ENCODE peak calls at places on chromosomes 5 and 9, in eight cellular contexts. F is colonic mucosa; B is substantia nigra; Y is upper lobe of right lung; Z is CD8-positive, alpha-beta T cell; K is right cardiac atrium; C is CD8-positive, alpha-beta memory T cell; T is cardiac muscle cell. W is an unnamed sample.

GRCh38 chr5:103006921-103007320 is 113.0 kb downstream of the GIN1 start:
- DNase-seq in F (no peak), B (no peak), Y (no peak), Z (no peak), K (no peak), C (no peak), T (no peak), W (no peak)

GRCh38 chr9:88173378-88173999 is 35.2 kb upstream of the SPATA31C2 start:
- DNase-seq in F (peak), B (no peak), Y (no peak), Z (peak), K (peak), C (peak), T (peak), W (peak)

GRCh38 chr9:99824378-99825157 is 2.9 kb downstream of the NR4A3 start:
- DNase-seq in F (peak), B (no peak), Y (peak), Z (peak), K (peak), C (peak), T (peak), W (peak)

GRCh38 chr5:87432460-87432859 is 19.7 kb upstream of the CCNH start:
- DNase-seq in F (no peak), B (no peak), Y (no peak), Z (no peak), K (no peak), C (no peak), T (no peak), W (no peak)

GRCh38 chr9:20043035-20043434 is 254.2 kb upstream of the SLC24A2 start:
- DNase-seq in F (no peak), B (no peak), Y (no peak), Z (no peak), K (no peak), C (peak), T (no peak), W (no peak)

GRCh38 chr5:122120493-122120892 is 8.9 kb upstream of the ZNF474 start:
- DNase-seq in F (no peak), B (no peak), Y (no peak), Z (no peak), K (no peak), C (no peak), T (no peak), W (no peak)

GRCh38 chr9:36450110-36450732 is 50.2 kb upstream of the RNF38 start:
- DNase-seq in F (peak), B (no peak), Y (no peak), Z (no peak), K (no peak), C (no peak), T (peak), W (peak)

GRCh38 chr5:173969167-173970049 is 19.6 kb upstream of the C5orf47 start:
- DNase-seq in F (no peak), B (no peak), Y (no peak), Z (no peak), K (no peak), C (no peak), T (no peak), W (peak)

GRCh38 chr5:76257897-76258296 is 145.2 kb upstream of the IQGAP2 start:
- DNase-seq in F (no peak), B (no peak), Y (no peak), Z (no peak), K (no peak), C (no peak), T (no peak), W (no peak)

GRCh38 chr9:88971131-88971960 is 19.9 kb upstream of the S1PR3 start:
- DNase-seq in F (no peak), B (no peak), Y (no peak), Z (no peak), K (no peak), C (no peak), T (no peak), W (no peak)

GRCh38 chr9:14585730-14586473 is 107.3 kb downstream of the ZDHHC21 start:
- DNase-seq in F (no peak), B (no peak), Y (no peak), Z (no peak), K (no peak), C (peak), T (no peak), W (no peak)

GRCh38 chr5:75381456-75381855 is 44.4 kb downstream of the HMGCR start:
- DNase-seq in F (no peak), B (no peak), Y (no peak), Z (no peak), K (no peak), C (no peak), T (no peak), W (no peak)

GRCh38 chr5:36657563-36657995 is 51.2 kb downstream of the SLC1A3 start:
- DNase-seq in F (peak), B (no peak), Y (no peak), Z (no peak), K (peak), C (no peak), T (no peak), W (peak)

GRCh38 chr5:59115345-59115744 is 532.5 kb downstream of the RAB3C start:
- DNase-seq in F (no peak), B (no peak), Y (no peak), Z (no peak), K (no peak), C (no peak), T (no peak), W (peak)

GRCh38 chr9:119453980-119454379 is 84.7 kb upstream of the BRINP1 start:
- DNase-seq in F (no peak), B (no peak), Y (no peak), Z (no peak), K (no peak), C (no peak), T (no peak), W (peak)

GRCh38 chr5:9222054-9222738 is 323.7 kb downstream of the SEMA5A start:
- DNase-seq in F (no peak), B (no peak), Y (no peak), Z (no peak), K (no peak), C (no peak), T (no peak), W (no peak)

GRCh38 chr5:27026791-27027190 is 11.6 kb downstream of the CDH9 start:
- DNase-seq in F (no peak), B (no peak), Y (no peak), Z (no peak), K (no peak), C (no peak), T (no peak), W (no peak)

GRCh38 chr5:862367-863243 is 11.8 kb upstream of the ZDHHC11 start:
- DNase-seq in F (no peak), B (no peak), Y (no peak), Z (no peak), K (peak), C (no peak), T (no peak), W (no peak)

GRCh38 chr9:109558718-109559151 is 60.6 kb upstream of the PTPN3 start:
- DNase-seq in F (no peak), B (no peak), Y (no peak), Z (no peak), K (no peak), C (no peak), T (no peak), W (no peak)

GRCh38 chr9:136411358-136411757 is 900 bp downstream of the PMPCA start:
- DNase-seq in F (no peak), B (no peak), Y (no peak), Z (no peak), K (no peak), C (no peak), T (no peak), W (peak)

GRCh38 chr5:16970826-16971225 is 34.7 kb upstream of the MYO10 start:
- DNase-seq in F (no peak), B (no peak), Y (no peak), Z (no peak), K (no peak), C (no peak), T (no peak), W (no peak)

GRCh38 chr9:137301086-137301947 is 754 bp downstream of the NRARP start:
- DNase-seq in F (peak), B (no peak), Y (peak), Z (no peak), K (peak), C (no peak), T (peak), W (no peak)

GRCh38 chr5:158967566-158967965 is 132.2 kb downstream of the EBF1 start:
- DNase-seq in F (no peak), B (no peak), Y (no peak), Z (no peak), K (no peak), C (no peak), T (no peak), W (peak)

GRCh38 chr5:129652353-129653138 is 95.3 kb upstream of the MINAR2 start:
- DNase-seq in F (no peak), B (no peak), Y (no peak), Z (no peak), K (no peak), C (no peak), T (no peak), W (peak)

GRCh38 chr5:74392698-74393431 is 247.7 kb downstream of the ENC1 start:
- DNase-seq in F (no peak), B (no peak), Y (no peak), Z (no peak), K (no peak), C (no peak), T (no peak), W (no peak)

GRCh38 chr5:95283761-95284511 is 958 bp downstream of the MCTP1 start:
- DNase-seq in F (peak), B (no peak), Y (peak), Z (no peak), K (peak), C (peak), T (peak), W (peak)

GRCh38 chr5:126499742-126500396 is 76.7 kb downstream of the GRAMD2B start:
- DNase-seq in F (peak), B (no peak), Y (no peak), Z (no peak), K (no peak), C (peak), T (peak), W (no peak)

GRCh38 chr9:36204906-36205547 is 14.3 kb downstream of the CLTA start:
- DNase-seq in F (no peak), B (no peak), Y (no peak), Z (no peak), K (no peak), C (no peak), T (peak), W (no peak)

GRCh38 chr5:172679621-172680212 is 38.7 kb downstream of the NEURL1B start:
- DNase-seq in F (no peak), B (no peak), Y (no peak), Z (no peak), K (no peak), C (no peak), T (no peak), W (no peak)

GRCh38 chr5:102600964-102601363 is 102.2 kb upstream of the SLCO6A1 start:
- DNase-seq in F (no peak), B (no peak), Y (no peak), Z (no peak), K (no peak), C (no peak), T (no peak), W (no peak)

GRCh38 chr5:38463634-38464521 is 92.6 kb downstream of the LIFR start:
- DNase-seq in F (no peak), B (no peak), Y (no peak), Z (no peak), K (peak), C (no peak), T (no peak), W (peak)

GRCh38 chr5:133220851-133221674 is 169.2 kb downstream of the HSPA4 start:
- DNase-seq in F (no peak), B (no peak), Y (no peak), Z (no peak), K (no peak), C (no peak), T (no peak), W (no peak)

GRCh38 chr9:86242012-86242411 is 17.4 kb downstream of the C9orf153 start:
- DNase-seq in F (peak), B (no peak), Y (no peak), Z (no peak), K (no peak), C (no peak), T (no peak), W (no peak)

GRCh38 chr9:118230319-118230718 is 526.1 kb downstream of the TLR4 start:
- DNase-seq in F (no peak), B (no peak), Y (no peak), Z (no peak), K (no peak), C (no peak), T (no peak), W (no peak)

GRCh38 chr9:96067551-96068076 is 192.1 kb downstream of the ERCC6L2 start:
- DNase-seq in F (no peak), B (no peak), Y (no peak), Z (no peak), K (no peak), C (no peak), T (no peak), W (no peak)

GRCh38 chr9:127528407-127529251 is 77.3 kb downstream of the LRSAM1 start:
- DNase-seq in F (no peak), B (no peak), Y (no peak), Z (no peak), K (no peak), C (no peak), T (peak), W (no peak)

GRCh38 chr9:127527560-127528268 is 76.4 kb downstream of the LRSAM1 start:
- DNase-seq in F (no peak), B (no peak), Y (no peak), Z (no peak), K (no peak), C (no peak), T (no peak), W (no peak)

GRCh38 chr9:127531676-127532075 is 80.4 kb downstream of the LRSAM1 start:
- DNase-seq in F (no peak), B (no peak), Y (no peak), Z (no peak), K (no peak), C (no peak), T (no peak), W (no peak)

GRCh38 chr9:127530206-127530941 is 79.1 kb downstream of the LRSAM1 start:
- DNase-seq in F (peak), B (no peak), Y (no peak), Z (no peak), K (no peak), C (no peak), T (no peak), W (no peak)

DNA sequence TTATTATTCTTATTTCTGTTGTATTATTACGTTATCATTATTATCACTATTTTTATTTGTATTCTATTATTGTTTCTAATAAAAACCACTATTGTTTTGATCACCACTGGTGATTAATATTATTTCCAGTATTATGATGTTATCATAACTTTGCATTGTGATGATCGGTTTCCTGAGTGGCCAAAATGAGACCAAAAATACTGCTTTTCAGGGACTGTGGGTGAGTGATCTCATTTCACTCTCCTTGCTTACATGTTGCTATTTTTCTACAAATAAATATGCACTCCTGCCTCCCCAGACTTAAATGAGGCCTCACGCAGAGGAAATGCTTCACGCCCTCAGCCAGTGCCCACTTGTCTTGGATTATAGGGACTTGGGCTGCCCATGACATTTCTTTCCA is 78.4 kb downstream of the LRSAM1 start:
- DNase-seq in F (no peak), B (no peak), Y (no peak), Z (no peak), K (no peak), C (no peak), T (no peak), W (no peak)
- H3K27ac ChIP-seq in F (no peak), B (no peak), Y (peak), Z (no peak), K (peak), C (no peak), T (peak), W (peak)

GRCh38 chr9:133117271-133118178 is 3.5 kb downstream of the RALGDS start:
- DNase-seq in F (no peak), B (peak), Y (no peak), Z (no peak), K (peak), C (no peak), T (no peak), W (no peak)

GRCh38 chr9:133119461-133120342 is 1.3 kb downstream of the RALGDS start:
- DNase-seq in F (peak), B (no peak), Y (no peak), Z (no peak), K (peak), C (no peak), T (peak), W (peak)

GRCh38 chr9:133118568-133118967 is 2.5 kb downstream of the RALGDS start:
- DNase-seq in F (no peak), B (no peak), Y (no peak), Z (no peak), K (no peak), C (no peak), T (no peak), W (no peak)

GRCh38 chr9:133118179-133118520 is 2.9 kb downstream of the RALGDS start:
- DNase-seq in F (no peak), B (no peak), Y (no peak), Z (no peak), K (peak), C (no peak), T (no peak), W (no peak)

GRCh38 chr9:133119039-133119438 is 2.0 kb downstream of the RALGDS start:
- DNase-seq in F (no peak), B (peak), Y (no peak), Z (no peak), K (peak), C (no peak), T (no peak), W (no peak)
- H3K27ac ChIP-seq in F (peak), B (peak), Y (peak), Z (no peak), K (peak), C (no peak), T (peak), W (peak)

GRCh38 chr9:133351526-133351907 is 3.5 kb downstream of the RPL7A start:
- DNase-seq in F (no peak), B (no peak), Y (no peak), Z (no peak), K (no peak), C (no peak), T (no peak), W (no peak)
- H3K27ac ChIP-seq in F (no peak), B (no peak), Y (no peak), Z (no peak), K (no peak), C (no peak), T (peak), W (peak)

GRCh38 chr9:93117924-93118862 is 15.9 kb downstream of the NINJ1 start:
- DNase-seq in F (no peak), B (no peak), Y (peak), Z (no peak), K (peak), C (no peak), T (no peak), W (no peak)

GRCh38 chr9:93114169-93114983 is 18.4 kb downstream of the CARD19 start:
- DNase-seq in F (no peak), B (no peak), Y (peak), Z (no peak), K (peak), C (no peak), T (no peak), W (no peak)

GRCh38 chr9:93115486-93115885 is 18.6 kb downstream of the NINJ1 start:
- DNase-seq in F (no peak), B (no peak), Y (peak), Z (no peak), K (peak), C (no peak), T (no peak), W (no peak)

GRCh38 chr9:93114984-93115335 is 18.9 kb downstream of the CARD19 start:
- DNase-seq in F (no peak), B (no peak), Y (no peak), Z (no peak), K (peak), C (no peak), T (no peak), W (no peak)

GRCh38 chr9:93116049-93116961 is 17.7 kb downstream of the NINJ1 start:
- DNase-seq in F (peak), B (no peak), Y (peak), Z (no peak), K (peak), C (no peak), T (no peak), W (peak)
- H3K27ac ChIP-seq in F (peak), B (peak), Y (peak), Z (no peak), K (no peak), C (no peak), T (no peak), W (peak)

GRCh38 chr9:92507005-92507404 is 24.7 kb upstream of the ASPN start:
- DNase-seq in F (no peak), B (no peak), Y (no peak), Z (no peak), K (no peak), C (no peak), T (no peak), W (no peak)

GRCh38 chr9:92508018-92508417 is 25.7 kb upstream of the ASPN start:
- DNase-seq in F (no peak), B (no peak), Y (no peak), Z (no peak), K (peak), C (no peak), T (peak), W (no peak)

GRCh38 chr9:92504881-92505280 is 22.6 kb upstream of the ASPN start:
- DNase-seq in F (no peak), B (no peak), Y (no peak), Z (no peak), K (no peak), C (no peak), T (no peak), W (no peak)

GRCh38 chr9:92507496-92507895 is 25.2 kb upstream of the ASPN start:
- DNase-seq in F (no peak), B (no peak), Y (no peak), Z (no peak), K (no peak), C (no peak), T (no peak), W (no peak)

GRCh38 chr9:92506184-92506857 is 24.0 kb upstream of the ASPN start:
- DNase-seq in F (no peak), B (no peak), Y (no peak), Z (no peak), K (peak), C (no peak), T (no peak), W (peak)
- H3K27ac ChIP-seq in F (peak), B (no peak), Y (peak), Z (no peak), K (peak), C (no peak), T (no peak), W (peak)

W was measured in RWPE1.